ENCODE peak calls at places on chromosome 18, in nine cellular contexts. K, J, E, O, N, V, M, D and T are unnamed samples.

GRCh38 chr18:48749768-48750167 is 201.0 kb downstream of the SMAD7 start:
- DNase-seq in K (no peak), E (peak; percentile 90), V (no peak), M (no peak), O (no peak), N (no peak), J (no peak), D (no peak), T (no peak)

GRCh38 chr18:76349067-76349715 is 145.9 kb downstream of the ZNF516 start:
- DNase-seq in E (no peak), O (peak; percentile 62), M (peak; percentile 85), K (peak; percentile 77), D (peak; percentile 81), J (no peak), V (peak; percentile 65), N (peak; percentile 88), T (peak; percentile 86)

GRCh38 chr18:11733031-11733430 is 44.0 kb downstream of the GNAL start:
- DNase-seq in J (no peak), M (peak; percentile 83), V (peak; percentile 65), K (peak; percentile 78), N (peak; percentile 1), O (peak; percentile 72), D (peak; percentile 89), E (peak; percentile 84), T (peak; percentile 85)

GRCh38 chr18:2906522-2907458 is 60.0 kb downstream of the EMILIN2 start:
- DNase-seq in M (peak; percentile 86), N (no peak), O (peak; percentile 66), J (no peak), V (peak; percentile 41), E (no peak), K (peak; percentile 66), D (peak; percentile 44), T (peak; percentile 84)

GRCh38 chr18:36692331-36692730 is 136.5 kb downstream of the TPGS2 start:
- DNase-seq in M (no peak), J (no peak), K (no peak), N (no peak), E (no peak), O (no peak), V (no peak), D (no peak), T (no peak)

GRCh38 chr18:13562494-13563029 is 163.8 kb downstream of the FAM210A start:
- DNase-seq in D (no peak), K (no peak), V (no peak), J (no peak), N (no peak), M (peak; percentile 90), O (peak; percentile 32), E (no peak), T (peak; percentile 78)

GRCh38 chr18:79695269-79695668 is 15.7 kb downstream of the CTDP1 start:
- DNase-seq in O (no peak), J (no peak), N (no peak), D (no peak), V (no peak), M (no peak), K (peak; percentile 53), E (no peak), T (no peak)

GRCh38 chr18:8063733-8064132 is 496.6 kb downstream of the PTPRM start:
- DNase-seq in J (no peak), O (no peak), M (no peak), N (no peak), V (no peak), D (no peak), K (no peak), E (no peak), T (no peak)

GRCh38 chr18:27211569-27211968 is 26.5 kb upstream of the CHST9 start:
- DNase-seq in K (no peak), E (no peak), V (no peak), N (no peak), M (no peak), J (no peak), O (no peak), D (no peak), T (no peak)

GRCh38 chr18:3511980-3512379 is 62.0 kb downstream of the TGIF1 start:
- DNase-seq in E (no peak), K (peak; percentile 89), D (no peak), O (no peak), N (no peak), J (no peak), M (no peak), V (peak; percentile 49), T (no peak)

GRCh38 chr18:9506046-9506792 is 30.9 kb downstream of the RALBP1 start:
- DNase-seq in K (no peak), J (no peak), N (peak; percentile 40), V (no peak), E (no peak), M (no peak), D (no peak), O (no peak), T (no peak)

GRCh38 chr18:58562999-58563667 is 65.8 kb downstream of the ALPK2 start:
- DNase-seq in V (no peak), O (no peak), M (no peak), J (no peak), D (no peak), E (no peak), K (no peak), N (no peak), T (peak; percentile 56)

GRCh38 chr18:67425724-67426123 is 90.8 kb downstream of the DSEL start:
- DNase-seq in V (peak; percentile 5), K (no peak), E (no peak), N (no peak), O (no peak), D (no peak), J (no peak), M (no peak), T (no peak)

GRCh38 chr18:28136071-28136470 is 40.9 kb downstream of the CDH2 start:
- DNase-seq in K (no peak), M (no peak), O (no peak), J (no peak), E (no peak), D (no peak), V (no peak), N (no peak), T (no peak)

GRCh38 chr18:24843123-24843522 is 382.7 kb downstream of the HRH4 start:
- DNase-seq in V (no peak), J (no peak), K (no peak), D (no peak), N (no peak), M (no peak), O (no peak), E (no peak), T (no peak)

GRCh38 chr18:10745232-10745631 is 219.4 kb downstream of the NAPG start:
- DNase-seq in D (no peak), O (no peak), K (peak; percentile 28), E (no peak), N (no peak), V (no peak), M (no peak), J (no peak), T (no peak)

GRCh38 chr18:36843784-36844183 is 14.9 kb downstream of the KIAA1328 start:
- DNase-seq in V (peak; percentile 6), J (no peak), N (no peak), O (no peak), E (no peak), K (no peak), M (no peak), D (no peak), T (no peak)

GRCh38 chr18:56836173-56836572 is 185.0 kb downstream of the WDR7 start:
- DNase-seq in V (no peak), K (no peak), D (no peak), J (no peak), O (no peak), E (no peak), N (no peak), M (no peak), T (no peak)

GRCh38 chr18:9824474-9824832 is 61.3 kb upstream of the TXNDC2 start:
- DNase-seq in O (no peak), D (no peak), J (no peak), M (no peak), V (peak; percentile 54), K (no peak), E (peak; percentile 86), N (no peak), T (no peak)

GRCh38 chr18:13159579-13159978 is 59.0 kb upstream of the LDLRAD4 start:
- DNase-seq in E (no peak), D (no peak), V (peak; percentile 71), K (peak; percentile 71), J (peak; percentile 29), M (no peak), N (no peak), O (peak; percentile 66), T (peak; percentile 76)

GRCh38 chr18:25560369-25560768 is 208.4 kb upstream of the ZNF521 start:
- DNase-seq in K (no peak), M (no peak), V (no peak), D (no peak), O (no peak), E (no peak), J (no peak), N (no peak), T (no peak)

GRCh38 chr18:21406111-21406510 is 164.1 kb downstream of the GREB1L start:
- DNase-seq in V (no peak), N (no peak), J (no peak), D (no peak), K (no peak), O (no peak), M (no peak), E (no peak), T (no peak)

GRCh38 chr18:74367905-74368304 is 52.3 kb downstream of the C18orf63 start:
- DNase-seq in D (no peak), K (no peak), M (no peak), O (no peak), J (no peak), E (no peak), V (no peak), N (no peak), T (peak; percentile 2)

GRCh38 chr18:49920731-49921130 is 107.4 kb upstream of the ACAA2 start:
- DNase-seq in J (no peak), N (no peak), K (no peak), V (no peak), O (no peak), E (no peak), M (no peak), D (no peak), T (no peak)

GRCh38 chr18:10131036-10131774 is 217.4 kb downstream of the VAPA start:
- DNase-seq in E (no peak), J (no peak), K (no peak), D (no peak), V (peak; percentile 15), M (no peak), N (no peak), O (no peak), T (no peak)

GRCh38 chr18:79566841-79567370 is 112.7 kb upstream of the CTDP1 start:
- DNase-seq in D (peak; percentile 37), O (no peak), E (no peak), K (peak; percentile 90), J (peak; percentile 57), M (no peak), V (no peak), N (no peak), T (no peak)

GRCh38 chr18:53490019-53490418 is 734.5 kb downstream of the MBD2 start:
- DNase-seq in E (no peak), D (no peak), K (no peak), M (no peak), O (no peak), J (no peak), N (no peak), V (no peak), T (no peak)